ENCODE peak calls at places on chromosome 9, in five cellular contexts. E is transverse colon, J is A549, G is WTC11, A is hepatocyte. W is an unnamed sample.

GRCh38 chr9:130175355-130175754 is 3.2 kb downstream of the NCS1 start:
- DNase-seq in E (no peak), J (no peak), G (no peak), A (no peak), W (no peak)

GRCh38 chr9:81613002-81613750 is 76.2 kb downstream of the TLE1 start:
- DNase-seq in E (peak), J (no peak), G (no peak), A (peak), W (no peak)

GRCh38 chr9:90449213-90449925 is 193.3 kb downstream of the DIRAS2 start:
- DNase-seq in E (no peak), J (no peak), G (no peak), A (no peak), W (no peak)

GRCh38 chr9:116860509-116861120 is 173.5 kb downstream of the TRIM32 start:
- DNase-seq in E (peak), J (peak), G (peak), A (peak), W (peak)

GRCh38 chr9:2767800-2768199 is 50.5 kb downstream of the KCNV2 start:
- DNase-seq in E (no peak), J (no peak), G (no peak), A (no peak), W (no peak)

GRCh38 chr9:99105152-99106043 is 485 bp downstream of the TGFBR1 start:
- DNase-seq in E (peak), J (peak), G (peak), A (peak), W (no peak)

GRCh38 chr9:125436613-125437443 is 175.2 kb downstream of the GAPVD1 start:
- DNase-seq in E (no peak), J (no peak), G (no peak), A (no peak), W (no peak)

GRCh38 chr9:136454026-136454796 is 14.6 kb upstream of the INPP5E start:
- DNase-seq in E (no peak), J (no peak), G (no peak), A (no peak), W (no peak)

GRCh38 chr9:113568481-113569321 is 105.2 kb downstream of the RGS3 start:
- DNase-seq in E (no peak), J (no peak), G (no peak), A (peak), W (no peak)

GRCh38 chr9:15211160-15211993 is 95.6 kb downstream of the TTC39B start:
- DNase-seq in E (peak), J (peak), G (peak), A (peak), W (no peak)

GRCh38 chr9:7735311-7735710 is 64.3 kb downstream of the DMAC1 start:
- DNase-seq in E (no peak), J (no peak), G (no peak), A (no peak), W (no peak)

GRCh38 chr9:87834357-87834756 is 48.3 kb upstream of the SPATA31E1 start:
- DNase-seq in E (no peak), J (no peak), G (peak), A (peak), W (no peak)

GRCh38 chr9:111067472-111067871 is 29.2 kb upstream of the LPAR1 start:
- DNase-seq in E (no peak), J (no peak), G (no peak), A (no peak), W (no peak)

GRCh38 chr9:107249131-107249533 is 33.9 kb upstream of the RAD23B start:
- DNase-seq in E (no peak), J (peak), G (peak), A (no peak), W (no peak)

GRCh38 chr9:109281518-109281917 is 39.3 kb downstream of the EPB41L4B start:
- DNase-seq in E (no peak), J (no peak), G (no peak), A (no peak), W (no peak)

GRCh38 chr9:16138961-16139441 is 586.2 kb downstream of the CCDC171 start:
- DNase-seq in E (no peak), J (no peak), G (no peak), A (no peak), W (no peak)

GRCh38 chr9:86613943-86614342 is 259.7 kb upstream of the TUT7 start:
- DNase-seq in E (no peak), J (no peak), G (no peak), A (no peak), W (no peak)

GRCh38 chr9:134476256-134476941 is 150.1 kb downstream of the RXRA start:
- DNase-seq in E (no peak), J (no peak), G (no peak), A (no peak), W (no peak)

GRCh38 chr9:117672397-117672796 is 31.8 kb upstream of the TLR4 start:
- DNase-seq in E (no peak), J (peak), G (no peak), A (no peak), W (no peak)

GRCh38 chr9:68750179-68750685 is 45.2 kb downstream of the PIP5K1B start:
- DNase-seq in E (no peak), J (no peak), G (no peak), A (no peak), W (no peak)

GRCh38 chr9:134372621-134373267 is 46.5 kb downstream of the RXRA start:
- DNase-seq in E (peak), J (no peak), G (no peak), A (no peak), W (no peak)

GRCh38 chr9:116842658-116843057 is 155.6 kb downstream of the TRIM32 start:
- DNase-seq in E (no peak), J (no peak), G (peak), A (no peak), W (no peak)

DNA sequence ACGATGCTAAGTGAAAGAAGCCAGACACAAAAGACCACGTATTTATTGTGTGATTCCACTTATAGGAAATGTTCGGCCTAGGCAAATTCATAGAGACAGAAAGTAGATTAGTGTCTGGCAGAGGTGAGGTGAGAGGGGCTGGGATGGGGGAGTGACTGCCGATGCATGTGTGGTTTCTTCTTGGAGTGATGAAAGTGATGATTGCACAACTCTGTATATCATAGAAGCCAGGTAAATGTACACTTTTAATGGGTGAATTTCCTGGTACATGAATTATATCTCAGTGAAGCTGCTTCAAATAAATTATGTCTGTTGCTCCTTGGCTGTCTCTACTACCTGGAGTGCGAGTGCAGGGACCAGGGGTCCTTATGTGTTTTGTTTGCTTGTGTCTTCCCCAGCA is 76.2 kb upstream of the PTCH1 start:
- DNase-seq in E (no peak), J (no peak), G (no peak), A (no peak), W (no peak)
- TF ChIP-seq CTCF in E (no peak), J (no peak), G (no peak), A (no peak), W (no peak)

GRCh38 chr9:18393340-18394130 is 80.4 kb upstream of the ADAMTSL1 start:
- DNase-seq in E (peak), J (peak), G (no peak), A (peak), W (no peak)

GRCh38 chr9:18394847-18395355 is 79.1 kb upstream of the ADAMTSL1 start:
- DNase-seq in E (no peak), J (no peak), G (no peak), A (peak), W (no peak)

GRCh38 chr9:18397076-18397475 is 76.9 kb upstream of the ADAMTSL1 start:
- DNase-seq in E (no peak), J (no peak), G (no peak), A (no peak), W (no peak)

GRCh38 chr9:18390393-18390792 is 83.6 kb upstream of the ADAMTSL1 start:
- DNase-seq in E (no peak), J (no peak), G (no peak), A (peak), W (no peak)

GRCh38 chr9:18396102-18396728 is 77.7 kb upstream of the ADAMTSL1 start:
- DNase-seq in E (no peak), J (no peak), G (no peak), A (no peak), W (no peak)
- TF ChIP-seq CTCF in E (no peak), J (no peak), G (no peak), A (peak), W (peak)

DNA sequence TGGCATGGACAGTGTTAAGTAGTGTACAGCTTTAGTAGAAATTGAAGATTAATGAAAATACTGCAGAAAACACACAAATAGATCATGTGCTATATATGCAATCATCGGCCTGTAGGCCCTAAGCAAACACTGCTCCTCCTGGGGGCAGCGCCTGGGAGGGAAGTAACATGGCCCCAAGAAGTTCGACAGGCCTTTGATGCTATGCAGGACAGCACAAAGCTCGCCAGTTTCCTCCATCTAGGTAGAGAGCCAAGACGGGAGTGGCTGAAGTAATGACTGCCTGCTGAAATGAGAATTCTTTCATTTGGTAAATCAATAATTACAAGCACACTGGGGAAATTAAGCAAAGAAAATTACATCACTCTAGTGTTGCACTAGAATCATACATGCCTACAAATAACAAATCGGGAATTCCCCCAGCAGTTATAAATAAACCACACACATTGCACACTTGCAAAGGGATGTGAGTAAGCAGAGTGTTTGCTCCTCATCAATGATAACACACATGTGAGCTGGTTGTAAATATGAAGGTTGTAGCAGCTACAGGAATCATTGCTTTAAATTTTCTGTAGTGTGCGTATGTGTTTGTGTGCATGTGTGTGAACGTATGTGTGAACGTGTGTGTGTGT is 220.0 kb upstream of the NFIL3 start:
- DNase-seq in E (no peak), J (no peak), G (no peak), A (no peak), W (no peak)
- TF ChIP-seq CTCF in E (no peak), J (no peak), G (no peak), A (no peak), W (no peak)

GRCh38 chr9:36487482-36488321 is 85.0 kb upstream of the MELK start:
- DNase-seq in E (peak), J (peak), G (peak), A (peak), W (no peak)
- TF ChIP-seq CTCF in E (peak), J (no peak), G (no peak), A (peak), W (no peak)